ENCODE peak calls at places on chromosome 2, in seven cellular contexts. One of them, this sample, is unnamed.

GRCh38 chr2:13558368-13558767 is 841.6 kb downstream of the TRIB2 start:
- DNase-seq in pancreas: no peak
- DNase-seq in IMR-90: peak; percentile 56
- DNase-seq in HCT116: no peak
- DNase-seq in endodermal cell: peak; percentile 44
- DNase-seq in mammary epithelial cell: peak; percentile 97
- DNase-seq in CD4-positive, alpha-beta T cell: no peak
- DNase-seq in this sample: no peak

GRCh38 chr2:28393115-28393836 is 618 bp downstream of the FOSL2 start:
- DNase-seq in mammary epithelial cell: peak; percentile 69
- DNase-seq in HCT116: no peak
- DNase-seq in IMR-90: peak; percentile 68
- DNase-seq in endodermal cell: peak; percentile 74
- DNase-seq in CD4-positive, alpha-beta T cell: peak; percentile 26
- DNase-seq in pancreas: peak; percentile 78
- DNase-seq in this sample: peak; percentile 53

GRCh38 chr2:43142921-43143438 is 83.4 kb downstream of the ZFP36L2 start:
- DNase-seq in endodermal cell: no peak
- DNase-seq in CD4-positive, alpha-beta T cell: no peak
- DNase-seq in IMR-90: no peak
- DNase-seq in HCT116: peak; percentile 42
- DNase-seq in mammary epithelial cell: no peak
- DNase-seq in pancreas: no peak
- DNase-seq in this sample: no peak

GRCh38 chr2:16869711-16870110 is 204.1 kb upstream of the CYRIA start:
- DNase-seq in pancreas: no peak
- DNase-seq in IMR-90: no peak
- DNase-seq in endodermal cell: no peak
- DNase-seq in CD4-positive, alpha-beta T cell: no peak
- DNase-seq in HCT116: no peak
- DNase-seq in mammary epithelial cell: no peak
- DNase-seq in this sample: no peak

GRCh38 chr2:135043345-135043744 is 3.9 kb downstream of the MAP3K19 start:
- DNase-seq in HCT116: no peak
- DNase-seq in CD4-positive, alpha-beta T cell: no peak
- DNase-seq in IMR-90: no peak
- DNase-seq in pancreas: no peak
- DNase-seq in mammary epithelial cell: no peak
- DNase-seq in endodermal cell: peak; percentile 57
- DNase-seq in this sample: peak; percentile 30

GRCh38 chr2:239477606-239478005 is 76.8 kb upstream of the HDAC4 start:
- DNase-seq in pancreas: no peak
- DNase-seq in IMR-90: no peak
- DNase-seq in HCT116: no peak
- DNase-seq in CD4-positive, alpha-beta T cell: no peak
- DNase-seq in endodermal cell: no peak
- DNase-seq in mammary epithelial cell: no peak
- DNase-seq in this sample: no peak

GRCh38 chr2:24175631-24176030 is 778 bp downstream of the FAM228A start:
- DNase-seq in endodermal cell: no peak
- DNase-seq in mammary epithelial cell: peak; percentile 18
- DNase-seq in pancreas: no peak
- DNase-seq in HCT116: no peak
- DNase-seq in IMR-90: no peak
- DNase-seq in CD4-positive, alpha-beta T cell: no peak
- DNase-seq in this sample: no peak

GRCh38 chr2:212733273-212733672 is 194.7 kb upstream of the ERBB4 start:
- DNase-seq in CD4-positive, alpha-beta T cell: no peak
- DNase-seq in mammary epithelial cell: no peak
- DNase-seq in endodermal cell: no peak
- DNase-seq in pancreas: no peak
- DNase-seq in IMR-90: no peak
- DNase-seq in HCT116: no peak
- DNase-seq in this sample: no peak

GRCh38 chr2:27956895-27957294 is 66.4 kb downstream of the BABAM2 start:
- DNase-seq in IMR-90: peak; percentile 81
- DNase-seq in HCT116: no peak
- DNase-seq in mammary epithelial cell: peak; percentile 55
- DNase-seq in CD4-positive, alpha-beta T cell: no peak
- DNase-seq in pancreas: no peak
- DNase-seq in endodermal cell: no peak
- DNase-seq in this sample: no peak

GRCh38 chr2:88615822-88616221 is 11.4 kb downstream of the EIF2AK3 start:
- DNase-seq in mammary epithelial cell: peak; percentile 24
- DNase-seq in endodermal cell: no peak
- DNase-seq in pancreas: no peak
- DNase-seq in CD4-positive, alpha-beta T cell: no peak
- DNase-seq in IMR-90: no peak
- DNase-seq in HCT116: no peak
- DNase-seq in this sample: no peak

GRCh38 chr2:174972924-174973323 is 32.3 kb downstream of the CHN1 start:
- DNase-seq in endodermal cell: no peak
- DNase-seq in pancreas: no peak
- DNase-seq in IMR-90: peak; percentile 83
- DNase-seq in HCT116: no peak
- DNase-seq in CD4-positive, alpha-beta T cell: no peak
- DNase-seq in mammary epithelial cell: peak; percentile 42
- DNase-seq in this sample: no peak

GRCh38 chr2:43748333-43748732 is 25.5 kb upstream of the DYNC2LI1 start:
- DNase-seq in HCT116: no peak
- DNase-seq in CD4-positive, alpha-beta T cell: no peak
- DNase-seq in pancreas: no peak
- DNase-seq in mammary epithelial cell: no peak
- DNase-seq in endodermal cell: no peak
- DNase-seq in IMR-90: no peak
- DNase-seq in this sample: no peak

GRCh38 chr2:8204691-8205090 is 477.2 kb upstream of the ID2 start:
- DNase-seq in CD4-positive, alpha-beta T cell: no peak
- DNase-seq in pancreas: no peak
- DNase-seq in mammary epithelial cell: no peak
- DNase-seq in IMR-90: no peak
- DNase-seq in HCT116: no peak
- DNase-seq in endodermal cell: no peak
- DNase-seq in this sample: no peak

GRCh38 chr2:101349893-101350662 is 37.2 kb downstream of the CREG2 start:
- DNase-seq in pancreas: no peak
- DNase-seq in mammary epithelial cell: peak; percentile 57
- DNase-seq in HCT116: no peak
- DNase-seq in endodermal cell: no peak
- DNase-seq in IMR-90: peak; percentile 65
- DNase-seq in CD4-positive, alpha-beta T cell: no peak
- DNase-seq in this sample: no peak

GRCh38 chr2:26537069-26537825 is 59.3 kb upstream of the OTOF start:
- DNase-seq in IMR-90: no peak
- DNase-seq in CD4-positive, alpha-beta T cell: no peak
- DNase-seq in mammary epithelial cell: no peak
- DNase-seq in pancreas: no peak
- DNase-seq in endodermal cell: peak; percentile 65
- DNase-seq in HCT116: no peak
- DNase-seq in this sample: no peak

GRCh38 chr2:62348700-62349099 is 152.8 kb downstream of the B3GNT2 start:
- DNase-seq in pancreas: no peak
- DNase-seq in endodermal cell: no peak
- DNase-seq in IMR-90: no peak
- DNase-seq in CD4-positive, alpha-beta T cell: no peak
- DNase-seq in HCT116: no peak
- DNase-seq in mammary epithelial cell: no peak
- DNase-seq in this sample: no peak

GRCh38 chr2:220006152-220006551 is 378.7 kb downstream of the SLC4A3 start:
- DNase-seq in endodermal cell: no peak
- DNase-seq in IMR-90: peak; percentile 70
- DNase-seq in HCT116: no peak
- DNase-seq in pancreas: no peak
- DNase-seq in mammary epithelial cell: peak; percentile 56
- DNase-seq in CD4-positive, alpha-beta T cell: no peak
- DNase-seq in this sample: peak; percentile 76

GRCh38 chr2:26983746-26984145 is 13.3 kb downstream of the MAPRE3 start:
- DNase-seq in CD4-positive, alpha-beta T cell: no peak
- DNase-seq in IMR-90: no peak
- DNase-seq in endodermal cell: no peak
- DNase-seq in HCT116: no peak
- DNase-seq in pancreas: no peak
- DNase-seq in mammary epithelial cell: no peak
- DNase-seq in this sample: no peak

GRCh38 chr2:42053791-42054656 is 6.2 kb downstream of the PKDCC start:
- DNase-seq in CD4-positive, alpha-beta T cell: no peak
- DNase-seq in IMR-90: no peak
- DNase-seq in pancreas: no peak
- DNase-seq in HCT116: no peak
- DNase-seq in mammary epithelial cell: no peak
- DNase-seq in endodermal cell: no peak
- DNase-seq in this sample: peak; percentile 78

DNA sequence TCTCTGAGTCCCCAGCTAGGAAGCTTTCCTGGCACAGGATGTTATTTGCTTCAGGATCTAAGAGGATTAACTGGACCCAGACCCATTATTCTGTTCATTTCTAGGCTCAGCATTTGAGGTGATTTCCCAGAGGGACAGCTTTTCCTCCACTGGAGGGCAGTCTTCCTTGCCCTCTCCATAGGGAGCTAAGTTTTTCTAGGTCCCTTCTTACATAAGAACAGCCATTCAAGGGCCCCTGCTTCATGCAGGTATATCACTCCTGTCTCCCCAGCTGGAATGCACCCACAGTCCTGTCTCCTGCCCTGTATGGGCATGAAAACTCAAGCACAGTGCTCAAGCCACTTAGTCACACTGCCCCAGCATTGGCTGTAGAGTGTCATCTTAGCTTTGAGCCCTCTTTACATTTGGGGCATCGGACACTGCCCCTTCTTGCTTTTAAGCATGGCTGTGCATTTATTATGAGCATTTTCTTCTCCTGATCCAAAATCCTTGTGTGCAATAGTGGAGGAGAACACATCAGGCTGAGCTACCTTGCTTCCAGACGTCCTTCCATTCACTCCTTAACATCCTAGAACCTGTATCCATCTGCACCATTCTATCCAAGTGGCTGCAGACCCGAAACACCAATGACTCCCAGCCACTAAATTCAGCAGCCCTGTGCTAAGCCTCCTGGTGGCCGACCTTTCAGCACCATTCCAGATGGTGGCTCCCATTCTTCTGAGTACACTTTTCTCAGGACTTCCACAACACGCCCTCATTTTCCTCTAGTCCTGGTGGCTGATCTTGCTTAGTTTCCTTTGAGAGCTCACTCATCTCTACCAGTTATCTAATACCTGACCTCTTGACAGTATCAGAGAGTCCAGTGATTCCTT is 80.0 kb downstream of the COPS8 start:
- DNase-seq in HCT116: peak; percentile 35
- DNase-seq in endodermal cell: peak; percentile 81
- DNase-seq in CD4-positive, alpha-beta T cell: no peak
- DNase-seq in IMR-90: peak; percentile 69
- DNase-seq in mammary epithelial cell: no peak
- DNase-seq in pancreas: no peak
- DNase-seq in this sample: no peak
- TF ChIP-seq CTCF in HCT116: peak; percentile 87
- TF ChIP-seq CTCF in endodermal cell: peak; percentile 85
- TF ChIP-seq CTCF in CD4-positive, alpha-beta T cell: no peak
- TF ChIP-seq CTCF in IMR-90: peak; percentile 61
- TF ChIP-seq CTCF in mammary epithelial cell: peak; percentile 68
- TF ChIP-seq CTCF in pancreas: no peak
- TF ChIP-seq CTCF in this sample: no peak

DNA sequence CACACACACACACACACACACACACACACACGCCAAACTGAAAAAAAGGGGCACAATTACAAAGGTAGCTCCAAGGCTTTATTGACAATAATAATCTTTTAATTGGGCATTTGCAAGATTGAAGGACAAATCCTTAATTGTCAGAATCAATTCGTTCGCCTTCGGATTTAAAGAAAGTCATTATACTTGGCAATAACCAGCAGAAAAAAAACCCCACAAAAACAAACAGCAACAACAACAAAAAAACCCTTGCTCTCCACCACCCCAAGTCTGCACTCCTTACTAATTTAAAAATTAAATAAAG is 1.8 kb upstream of the HOXD8 start:
- DNase-seq in HCT116: no peak
- DNase-seq in mammary epithelial cell: no peak
- DNase-seq in pancreas: no peak
- DNase-seq in CD4-positive, alpha-beta T cell: no peak
- DNase-seq in IMR-90: no peak
- DNase-seq in endodermal cell: no peak
- DNase-seq in this sample: no peak
- H3K27ac ChIP-seq in HCT116: no peak overlapping the region
- H3K27ac ChIP-seq in mammary epithelial cell: no peak overlapping the region
- H3K27ac ChIP-seq in pancreas: no peak overlapping the region
- H3K27ac ChIP-seq in CD4-positive, alpha-beta T cell: no peak overlapping the region
- H3K27ac ChIP-seq in IMR-90: no peak overlapping the region
- H3K27ac ChIP-seq in endodermal cell: no peak overlapping the region
- H3K27ac ChIP-seq in this sample: peak overlapping the region; percentile 98

DNA sequence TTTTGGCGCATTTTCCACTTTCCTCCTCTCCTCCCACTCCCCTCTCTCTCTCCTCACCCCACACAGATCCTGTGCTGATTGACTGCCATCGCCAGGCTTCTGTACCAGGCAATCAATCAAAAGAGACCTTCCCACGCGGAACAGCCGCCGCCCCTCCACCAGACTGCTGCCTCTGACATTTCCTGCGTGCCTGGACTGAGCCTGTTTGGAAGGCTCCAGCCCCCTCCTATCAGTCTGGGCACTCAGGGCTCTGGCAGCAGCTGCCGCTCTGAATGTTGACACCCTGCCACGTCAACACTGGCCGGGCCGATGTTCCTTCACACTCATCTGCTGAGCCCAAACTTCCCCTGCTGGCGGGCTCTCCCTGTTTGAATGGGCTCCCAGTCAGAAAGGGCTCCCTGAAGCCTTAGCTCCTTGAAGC is 467.7 kb downstream of the EPHA4 start:
- DNase-seq in mammary epithelial cell: peak; percentile 53
- DNase-seq in endodermal cell: peak; percentile 77
- DNase-seq in pancreas: peak; percentile 32
- DNase-seq in HCT116: no peak
- DNase-seq in IMR-90: peak; percentile 64
- DNase-seq in CD4-positive, alpha-beta T cell: no peak
- DNase-seq in this sample: peak; percentile 89
- TF ChIP-seq CTCF in mammary epithelial cell: no peak
- TF ChIP-seq CTCF in endodermal cell: peak; percentile 41
- TF ChIP-seq CTCF in pancreas: no peak
- TF ChIP-seq CTCF in HCT116: no peak
- TF ChIP-seq CTCF in IMR-90: peak; percentile 12
- TF ChIP-seq CTCF in CD4-positive, alpha-beta T cell: no peak
- TF ChIP-seq CTCF in this sample: no peak

GRCh38 chr2:19359456-19359855 is 1.0 kb upstream of the OSR1 start:
- DNase-seq in pancreas: no peak
- DNase-seq in endodermal cell: no peak
- DNase-seq in IMR-90: no peak
- DNase-seq in CD4-positive, alpha-beta T cell: no peak
- DNase-seq in HCT116: no peak
- DNase-seq in mammary epithelial cell: no peak
- DNase-seq in this sample: no peak

GRCh38 chr2:19359021-19359357 is 566 bp upstream of the OSR1 start:
- DNase-seq in endodermal cell: no peak
- DNase-seq in CD4-positive, alpha-beta T cell: no peak
- DNase-seq in pancreas: no peak
- DNase-seq in mammary epithelial cell: no peak
- DNase-seq in HCT116: no peak
- DNase-seq in IMR-90: no peak
- DNase-seq in this sample: no peak

GRCh38 chr2:19356545-19357382 is 1.7 kb downstream of the OSR1 start:
- DNase-seq in endodermal cell: peak; percentile 68
- DNase-seq in IMR-90: peak; percentile 17
- DNase-seq in CD4-positive, alpha-beta T cell: no peak
- DNase-seq in mammary epithelial cell: peak; percentile 19
- DNase-seq in pancreas: no peak
- DNase-seq in HCT116: no peak
- DNase-seq in this sample: no peak

GRCh38 chr2:19357383-19358241 is 811 bp downstream of the OSR1 start:
- DNase-seq in CD4-positive, alpha-beta T cell: no peak
- DNase-seq in IMR-90: peak; percentile 57
- DNase-seq in pancreas: no peak
- DNase-seq in mammary epithelial cell: peak; percentile 49
- DNase-seq in HCT116: no peak
- DNase-seq in endodermal cell: peak; percentile 71
- DNase-seq in this sample: peak; percentile 34

GRCh38 chr2:19358242-19359020 is at the start of gene OSR1:
- DNase-seq in HCT116: no peak
- DNase-seq in IMR-90: peak; percentile 86
- DNase-seq in endodermal cell: peak; percentile 91
- DNase-seq in pancreas: no peak
- DNase-seq in CD4-positive, alpha-beta T cell: no peak
- DNase-seq in mammary epithelial cell: peak; percentile 74
- DNase-seq in this sample: peak; percentile 82
- H3K27ac ChIP-seq in HCT116: peak within 1 kb of the TSS; percentile 38
- H3K27ac ChIP-seq in IMR-90: peak within 1 kb of the TSS; percentile 94
- H3K27ac ChIP-seq in endodermal cell: no peak within 1 kb of the TSS
- H3K27ac ChIP-seq in pancreas: no peak within 1 kb of the TSS
- H3K27ac ChIP-seq in CD4-positive, alpha-beta T cell: no peak within 1 kb of the TSS
- H3K27ac ChIP-seq in mammary epithelial cell: peak within 1 kb of the TSS; percentile 67
- H3K27ac ChIP-seq in this sample: peak within 1 kb of the TSS; percentile 84